ENCODE peak calls at places on chromosome 22, in nine cellular contexts. Y is endothelial cell of umbilical vein, W is testis, B is tibial nerve, L is body of pancreas, O is uterus, R is K562, Z is stomach, V is GM12878. F is an unnamed sample.

GRCh38 chr22:41833369-41834004 is 582 bp downstream of the SREBF2 start:
- DNase-seq in L (peak), W (peak), Z (peak), O (peak), Y (peak), V (no peak), B (peak), R (peak), F (peak)

GRCh38 chr22:19772673-19773469 is 12.3 kb downstream of the TBX1 start:
- DNase-seq in L (no peak), O (no peak), Y (peak), Z (peak), W (no peak), R (peak), V (peak), B (no peak), F (no peak)

GRCh38 chr22:44838316-44839016 is 86.1 kb downstream of the ARHGAP8 start:
- DNase-seq in L (no peak), Z (no peak), V (no peak), W (peak), Y (no peak), B (no peak), R (no peak), O (no peak), F (no peak)

GRCh38 chr22:20388200-20388599 is 5.8 kb upstream of the ZNF74 start:
- DNase-seq in B (no peak), W (no peak), R (peak), L (no peak), Z (no peak), O (no peak), Y (no peak), V (no peak), F (no peak)

GRCh38 chr22:31846161-31847115 is 92.6 kb downstream of the DEPDC5 start:
- DNase-seq in L (no peak), R (peak), Z (no peak), V (no peak), Y (no peak), O (no peak), B (no peak), W (no peak), F (no peak)

GRCh38 chr22:46460835-46461234 is 76.6 kb downstream of the CELSR1 start:
- DNase-seq in Y (no peak), V (no peak), Z (no peak), O (no peak), B (no peak), L (no peak), W (no peak), R (no peak), F (no peak)

GRCh38 chr22:24964441-24964840 is 11.9 kb downstream of the KIAA1671 start:
- DNase-seq in L (no peak), R (no peak), W (no peak), O (no peak), Y (no peak), B (no peak), Z (no peak), V (no peak), F (no peak)

GRCh38 chr22:31233001-31233400 is 20.9 kb downstream of the LIMK2 start:
- DNase-seq in Y (peak), L (no peak), R (no peak), W (no peak), O (no peak), B (no peak), Z (no peak), V (no peak), F (no peak)

GRCh38 chr22:33247758-33248157 is 189.6 kb upstream of the SYN3 start:
- DNase-seq in B (no peak), V (peak), O (no peak), W (no peak), R (no peak), L (no peak), Y (no peak), Z (no peak), F (no peak)

GRCh38 chr22:28882878-28883656 is at the start of gene ZNRF3:
- DNase-seq in R (peak), B (peak), O (peak), Y (peak), W (peak), L (peak), Z (peak), V (no peak), F (peak)
- TF ChIP-seq POLR2A in R (peak), B (peak), O (peak), Y (peak), W (no peak), L (no peak), Z (no peak), V (peak), F (peak)

GRCh38 chr22:50186181-50186731 is 543 bp downstream of the TRABD start:
- DNase-seq in L (no peak), W (no peak), Y (no peak), O (no peak), V (no peak), Z (no peak), R (peak), B (no peak), F (no peak)

GRCh38 chr22:50185384-50186087 is at the start of gene TRABD:
- DNase-seq in O (peak), W (peak), L (peak), V (no peak), Z (peak), B (peak), R (peak), Y (peak), F (peak)

GRCh38 chr22:50183141-50183971 is 2.4 kb upstream of the TRABD start:
- DNase-seq in W (no peak), B (no peak), L (no peak), O (no peak), V (no peak), Z (no peak), Y (no peak), R (no peak), F (peak)

GRCh38 chr22:50184004-50184461 is 1.7 kb upstream of the TRABD start:
- DNase-seq in W (peak), V (no peak), O (peak), Z (peak), Y (no peak), R (no peak), B (peak), L (peak), F (peak)

DNA sequence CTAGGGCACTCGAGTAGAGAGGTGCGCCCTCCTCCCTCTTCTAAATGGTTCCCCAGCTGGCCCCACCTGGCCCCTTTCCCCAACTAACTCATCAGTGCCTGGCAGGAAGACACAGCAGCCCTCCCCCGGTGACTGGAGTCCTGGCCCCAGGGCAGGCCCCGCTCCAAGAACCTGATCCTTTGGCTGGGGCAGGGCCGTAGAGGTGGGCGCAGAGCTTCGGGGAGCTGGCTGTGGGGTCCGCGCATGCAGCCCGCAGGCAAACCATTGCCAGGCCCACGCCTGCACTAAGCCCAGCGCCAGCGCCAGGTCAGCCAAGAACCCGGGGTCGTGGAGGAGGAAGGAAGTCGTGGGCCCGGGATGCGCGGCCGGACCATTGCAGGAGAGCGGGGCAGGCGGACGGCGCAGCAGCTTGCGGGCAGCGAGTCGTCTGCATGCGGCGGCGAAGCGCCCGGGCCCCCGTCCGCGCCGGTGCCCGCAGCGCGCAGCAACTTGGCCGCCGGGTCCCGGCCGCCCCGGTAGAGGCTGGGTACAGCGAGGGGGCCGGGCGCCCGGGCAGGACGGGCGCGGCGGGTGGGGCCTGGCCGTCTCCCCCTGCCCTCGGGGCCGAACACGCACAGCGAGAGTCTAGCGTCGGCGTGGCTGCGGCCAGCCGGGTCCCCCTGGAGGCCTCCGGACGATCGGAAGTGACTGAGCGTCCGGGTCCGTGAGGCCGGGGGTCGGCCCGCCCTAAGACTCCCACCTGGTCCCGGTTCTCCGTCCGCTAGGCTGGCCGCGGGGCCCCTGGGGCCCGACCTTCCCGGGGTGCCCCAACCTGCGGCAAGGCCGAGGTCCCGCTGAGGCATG is 951 bp upstream of the TRABD start:
- DNase-seq in O (no peak), Z (no peak), W (no peak), L (no peak), Y (no peak), B (no peak), V (no peak), R (no peak), F (no peak)
- H3K4me3 ChIP-seq in O (peak), Z (peak), W (peak), L (no peak), Y (peak), B (peak), V (peak), R (peak), F (peak)

DNA sequence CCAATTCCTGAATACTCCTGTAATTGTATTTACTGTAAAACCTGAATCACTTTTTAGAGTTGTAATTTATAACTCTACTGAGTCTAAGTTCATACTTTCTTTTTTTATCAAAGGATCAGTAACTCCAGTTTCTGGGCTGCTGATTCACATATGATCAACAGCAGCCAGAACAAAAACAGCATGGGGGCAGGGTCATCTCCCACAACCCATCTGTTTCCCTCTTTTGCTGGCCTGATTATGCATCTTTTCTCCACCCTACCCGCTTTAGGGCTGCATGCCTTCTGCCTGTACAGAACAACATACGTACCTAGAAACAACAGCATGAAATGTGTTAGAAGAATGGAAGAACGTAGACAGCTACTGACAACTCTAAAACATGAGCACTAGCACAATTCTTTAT is 76.0 kb downstream of the MRTFA start:
- DNase-seq in W (no peak), Y (peak), R (peak), L (no peak), Z (no peak), B (no peak), V (no peak), O (no peak), F (no peak)
- TF ChIP-seq POLR2A in W (no peak), Y (no peak), R (no peak), L (no peak), Z (no peak), B (no peak), V (no peak), O (no peak), F (no peak)

DNA sequence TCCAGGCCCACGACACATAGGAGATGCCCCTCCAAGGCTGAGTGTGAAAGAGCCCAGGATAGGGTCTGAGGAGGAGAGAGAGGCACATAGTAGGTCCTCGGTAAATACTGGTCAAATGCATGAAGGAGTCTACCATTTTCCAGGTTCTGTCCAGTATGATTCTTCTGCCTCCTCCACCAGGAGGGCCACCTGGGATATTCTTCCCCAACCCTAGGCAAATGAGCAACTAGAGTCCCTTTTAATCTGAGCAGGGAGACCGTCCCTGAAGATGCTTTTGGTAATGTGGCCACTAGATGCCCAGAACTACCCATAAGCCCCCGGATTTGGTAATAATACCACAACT is 6.7 kb downstream of the PDGFB start:
- DNase-seq in L (no peak), R (no peak), V (no peak), B (no peak), Z (no peak), Y (no peak), W (no peak), O (no peak), F (no peak)
- H3K4me3 ChIP-seq in L (no peak), R (no peak), V (no peak), B (no peak), Z (no peak), Y (no peak), W (no peak), O (no peak), F (peak)

DNA sequence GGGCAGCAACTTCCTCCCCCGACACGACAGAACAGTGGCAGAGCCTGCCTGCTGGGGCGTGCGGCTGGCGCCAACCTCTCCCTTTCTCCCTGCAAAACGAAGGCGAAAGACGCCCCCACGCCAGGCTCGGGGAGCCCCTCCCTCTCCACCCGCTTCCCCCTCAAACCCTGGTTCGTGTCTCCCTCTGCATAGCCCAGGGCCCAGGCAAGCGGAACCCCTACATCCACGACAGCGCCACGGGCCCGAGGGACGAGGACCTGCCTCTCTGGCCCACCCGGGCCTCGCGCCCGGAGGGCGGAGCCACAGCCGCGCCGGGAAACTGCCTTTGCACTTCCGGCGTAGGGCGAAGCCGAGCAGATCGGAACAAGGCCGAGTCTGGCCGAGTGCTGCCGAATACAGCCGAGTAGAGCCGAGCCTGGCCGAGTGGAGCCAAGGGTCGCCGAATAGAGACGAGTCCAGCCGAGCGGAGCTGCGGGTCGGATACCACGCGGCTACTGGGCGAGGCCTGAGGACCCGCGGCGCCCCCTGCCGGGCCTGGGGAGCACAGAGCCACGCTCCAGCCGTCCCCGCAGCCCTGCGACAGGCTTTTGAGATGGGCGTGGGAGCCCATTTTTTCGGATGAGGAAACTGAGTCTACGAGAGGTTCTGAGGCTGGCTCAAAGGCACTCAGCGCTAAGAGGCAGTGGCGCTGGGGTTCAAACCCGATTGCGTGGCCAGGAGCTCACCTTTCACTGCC is 11.2 kb upstream of the C1QTNF6 start:
- DNase-seq in B (peak), Y (peak), Z (peak), R (peak), O (peak), L (peak), W (peak), V (peak), F (peak)
- TF ChIP-seq POLR2A in B (peak), Y (peak), Z (peak), R (peak), O (peak), L (peak), W (peak), V (peak), F (peak)

GRCh38 chr22:38716271-38716670 is 10.5 kb downstream of the GTPBP1 start:
- DNase-seq in W (peak), B (no peak), Z (no peak), O (no peak), L (no peak), R (no peak), Y (no peak), V (no peak), F (no peak)
- H3K4me3 ChIP-seq in W (no peak), B (no peak), Z (no peak), O (no peak), L (no peak), R (no peak), Y (no peak), V (no peak), F (no peak)